ENCODE peak calls at places on chromosomes 1 and 21, in ten cellular contexts. A is cardiac muscle cell; E is T-helper 2 cell; W is stimulated activated naive B cell treated with anti-CD40 and anti-IgM and Interleukin-4, amounts not matched to agents 10 μg/mL and 1 μg/mL and 100 μg/mL, for 72 hours; N is NCI-H1105 treated with DMSO at 0.1 percent for 48 hours; V is posterior cingulate gyrus; Y is CD4-positive, alpha-beta T cell; Q is CD4-positive, CD25-positive, alpha-beta regulatory T cell; S is stimulated activated CD8-positive, alpha-beta memory T cell treated with anti-CD3 and anti-CD28 coated beads, Interleukin-2, amount 100 ng/mL, for 48 hours; P is HuH-7. I is an unnamed sample.

GRCh38 chr1:108079550-108079949 is 114.6 kb upstream of the VAV3 start:
- DNase-seq in A (no peak), E (peak), W (no peak), N (no peak), V (no peak), Y (peak), Q (peak), S (peak), P (no peak), I (no peak)

GRCh38 chr1:116891396-116892072 is 18.2 kb upstream of the PTGFRN start:
- DNase-seq in A (no peak), E (no peak), W (no peak), N (no peak), V (no peak), Y (no peak), Q (no peak), S (no peak), P (no peak), I (no peak)

GRCh38 chr1:79133703-79134258 is 127.3 kb upstream of the ADGRL4 start:
- DNase-seq in A (no peak), E (no peak), W (no peak), N (no peak), V (no peak), Y (no peak), Q (no peak), S (no peak), P (no peak), I (no peak)

GRCh38 chr1:6634278-6635052 is 9.8 kb downstream of the THAP3 start:
- DNase-seq in A (peak), E (peak), W (no peak), N (peak), V (peak), Y (peak), Q (peak), S (peak), P (peak), I (no peak)

GRCh38 chr1:178052650-178053461 is 41.0 kb upstream of the RASAL2 start:
- DNase-seq in A (peak), E (no peak), W (no peak), N (no peak), V (no peak), Y (no peak), Q (no peak), S (no peak), P (no peak), I (no peak)

GRCh38 chr1:152870831-152871730 is 7.0 kb upstream of the SMCP start:
- DNase-seq in A (peak), E (no peak), W (no peak), N (no peak), V (no peak), Y (no peak), Q (peak), S (no peak), P (peak), I (no peak)

GRCh38 chr1:226736001-226736907 is 2.8 kb downstream of the ITPKB start:
- DNase-seq in A (peak), E (no peak), W (no peak), N (no peak), V (peak), Y (no peak), Q (peak), S (no peak), P (no peak), I (no peak)

GRCh38 chr1:35426097-35426586 is 131.1 kb downstream of the KIAA0319L start:
- DNase-seq in A (no peak), E (no peak), W (no peak), N (no peak), V (no peak), Y (no peak), Q (no peak), S (no peak), P (no peak), I (no peak)

GRCh38 chr1:27394925-27395324 is 2.5 kb downstream of the GPR3 start:
- DNase-seq in A (no peak), E (no peak), W (no peak), N (no peak), V (no peak), Y (no peak), Q (no peak), S (no peak), P (no peak), I (no peak)

GRCh38 chr21:35113064-35113463 is 64.0 kb upstream of the RUNX1 start:
- DNase-seq in A (no peak), E (no peak), W (no peak), N (no peak), V (no peak), Y (no peak), Q (no peak), S (no peak), P (no peak), I (no peak)

I was measured in NK-92 treated with Interleukin-12 subunit alpha and Interleukin-12 subunit beta, amount 100 ng/mL, for 24 hours.